ENCODE peak calls at places on chromosome 4, in five cellular contexts. One of them, this sample, is unnamed.

GRCh38 chr4:56283394-56283793 is 103.9 kb downstream of the AASDH start:
- DNase-seq in suprapubic skin: no peak
- DNase-seq in lung: no peak
- DNase-seq in prostate gland: no peak
- DNase-seq in Peyer's patch: no peak
- DNase-seq in this sample: no peak

GRCh38 chr4:6463311-6464289 is 8.8 kb downstream of the PPP2R2C start:
- DNase-seq in Peyer's patch: no peak
- DNase-seq in lung: no peak
- DNase-seq in prostate gland: no peak
- DNase-seq in suprapubic skin: peak; percentile 47
- DNase-seq in this sample: no peak

GRCh38 chr4:164204434-164204833 is 549.5 kb upstream of the SMIM31 start:
- DNase-seq in suprapubic skin: no peak
- DNase-seq in lung: no peak
- DNase-seq in prostate gland: no peak
- DNase-seq in Peyer's patch: no peak
- DNase-seq in this sample: no peak

GRCh38 chr4:8236920-8237195 is 32.7 kb upstream of the HTRA3 start:
- DNase-seq in Peyer's patch: no peak
- DNase-seq in suprapubic skin: no peak
- DNase-seq in lung: no peak
- DNase-seq in prostate gland: no peak
- DNase-seq in this sample: no peak

GRCh38 chr4:164481306-164482091 is 272.4 kb upstream of the SMIM31 start:
- DNase-seq in prostate gland: no peak
- DNase-seq in Peyer's patch: no peak
- DNase-seq in suprapubic skin: no peak
- DNase-seq in lung: no peak
- DNase-seq in this sample: no peak

GRCh38 chr4:129437347-129437746 is 341.4 kb downstream of the C4orf33 start:
- DNase-seq in Peyer's patch: no peak
- DNase-seq in suprapubic skin: no peak
- DNase-seq in prostate gland: no peak
- DNase-seq in lung: no peak
- DNase-seq in this sample: no peak

GRCh38 chr4:153265311-153266047 is 61.2 kb downstream of the TRIM2 start:
- DNase-seq in lung: no peak
- DNase-seq in Peyer's patch: no peak
- DNase-seq in suprapubic skin: no peak
- DNase-seq in prostate gland: no peak
- DNase-seq in this sample: no peak

GRCh38 chr4:122364700-122365404 is 14.0 kb upstream of the ADAD1 start:
- DNase-seq in lung: no peak
- DNase-seq in suprapubic skin: no peak
- DNase-seq in prostate gland: no peak
- DNase-seq in Peyer's patch: no peak
- DNase-seq in this sample: peak; percentile 22

GRCh38 chr4:124322234-124322831 is 390.2 kb downstream of the ANKRD50 start:
- DNase-seq in prostate gland: no peak
- DNase-seq in suprapubic skin: no peak
- DNase-seq in Peyer's patch: no peak
- DNase-seq in lung: no peak
- DNase-seq in this sample: no peak

GRCh38 chr4:105714071-105714521 is 5.5 kb downstream of the GSTCD start:
- DNase-seq in suprapubic skin: no peak
- DNase-seq in prostate gland: no peak
- DNase-seq in Peyer's patch: no peak
- DNase-seq in lung: no peak
- DNase-seq in this sample: no peak

GRCh38 chr4:63348735-63349673 is 1060.2 kb downstream of the TECRL start:
- DNase-seq in suprapubic skin: no peak
- DNase-seq in lung: no peak
- DNase-seq in prostate gland: no peak
- DNase-seq in Peyer's patch: no peak
- DNase-seq in this sample: no peak

GRCh38 chr4:122576261-122577188 is 44.3 kb downstream of the IL21 start:
- DNase-seq in suprapubic skin: no peak
- DNase-seq in prostate gland: peak; percentile 8
- DNase-seq in Peyer's patch: no peak
- DNase-seq in lung: no peak
- DNase-seq in this sample: no peak

GRCh38 chr4:97558204-97558804 is 585.0 kb downstream of the STPG2 start:
- DNase-seq in suprapubic skin: no peak
- DNase-seq in Peyer's patch: no peak
- DNase-seq in prostate gland: no peak
- DNase-seq in lung: no peak
- DNase-seq in this sample: no peak

GRCh38 chr4:121822796-121823504 is 733 bp downstream of the CCNA2 start:
- DNase-seq in suprapubic skin: no peak
- DNase-seq in prostate gland: peak; percentile 10
- DNase-seq in Peyer's patch: no peak
- DNase-seq in lung: no peak
- DNase-seq in this sample: peak; percentile 43

GRCh38 chr4:8832130-8832930 is 39.3 kb downstream of the HMX1 start:
- DNase-seq in Peyer's patch: no peak
- DNase-seq in suprapubic skin: peak; percentile 69
- DNase-seq in lung: no peak
- DNase-seq in prostate gland: no peak
- DNase-seq in this sample: no peak

GRCh38 chr4:2186133-2186864 is 55.6 kb downstream of the HAUS3 start:
- DNase-seq in lung: no peak
- DNase-seq in suprapubic skin: no peak
- DNase-seq in prostate gland: no peak
- DNase-seq in Peyer's patch: no peak
- DNase-seq in this sample: no peak

GRCh38 chr4:69881173-69881773 is 21.3 kb upstream of the SULT1E1 start:
- DNase-seq in Peyer's patch: no peak
- DNase-seq in prostate gland: peak; percentile 23
- DNase-seq in suprapubic skin: no peak
- DNase-seq in lung: peak; percentile 30
- DNase-seq in this sample: peak; percentile 31

GRCh38 chr4:40502936-40503335 is 126.7 kb downstream of the RBM47 start:
- DNase-seq in Peyer's patch: no peak
- DNase-seq in prostate gland: no peak
- DNase-seq in suprapubic skin: no peak
- DNase-seq in lung: no peak
- DNase-seq in this sample: no peak

GRCh38 chr4:158649111-158649680 is 22.5 kb downstream of the C4orf46 start:
- DNase-seq in suprapubic skin: no peak
- DNase-seq in Peyer's patch: no peak
- DNase-seq in prostate gland: no peak
- DNase-seq in lung: no peak
- DNase-seq in this sample: no peak

GRCh38 chr4:145882594-145882993 is 56.0 kb downstream of the ZNF827 start:
- DNase-seq in lung: no peak
- DNase-seq in Peyer's patch: no peak
- DNase-seq in prostate gland: no peak
- DNase-seq in suprapubic skin: no peak
- DNase-seq in this sample: no peak

GRCh38 chr4:90095000-90095399 is 32.2 kb upstream of the CCSER1 start:
- DNase-seq in prostate gland: no peak
- DNase-seq in suprapubic skin: no peak
- DNase-seq in Peyer's patch: no peak
- DNase-seq in lung: no peak
- DNase-seq in this sample: no peak

GRCh38 chr4:55351824-55352223 is 5.8 kb downstream of the SRD5A3 start:
- DNase-seq in suprapubic skin: no peak
- DNase-seq in prostate gland: no peak
- DNase-seq in Peyer's patch: no peak
- DNase-seq in lung: no peak
- DNase-seq in this sample: no peak

GRCh38 chr4:1571165-1571908 is 112.8 kb downstream of the FAM53A start:
- DNase-seq in prostate gland: no peak
- DNase-seq in Peyer's patch: no peak
- DNase-seq in lung: no peak
- DNase-seq in suprapubic skin: no peak
- DNase-seq in this sample: no peak

GRCh38 chr4:118352843-118353373 is at the start of gene PRSS12:
- DNase-seq in lung: peak; percentile 75
- DNase-seq in prostate gland: peak; percentile 30
- DNase-seq in suprapubic skin: peak; percentile 84
- DNase-seq in Peyer's patch: peak; percentile 25
- DNase-seq in this sample: peak; percentile 83

DNA sequence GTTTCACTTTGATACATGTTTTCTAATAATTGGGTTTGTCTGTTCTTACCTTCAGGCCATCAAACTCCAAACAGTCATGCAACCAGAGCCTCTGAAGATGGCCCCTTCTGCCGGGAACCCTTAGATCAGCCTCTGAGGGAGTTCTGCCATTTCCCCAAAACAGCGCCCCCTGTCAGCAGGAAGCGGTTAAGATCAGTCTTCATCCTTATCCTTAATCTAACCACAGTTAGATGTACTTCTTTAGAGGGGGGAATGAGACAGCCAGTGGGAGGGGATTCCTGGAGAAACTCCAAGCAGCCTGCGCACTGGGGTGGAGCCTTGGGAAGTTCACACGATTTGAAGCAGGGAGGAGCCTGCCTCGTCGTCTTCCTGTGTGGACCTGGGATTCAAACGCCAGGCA is 185.4 kb downstream of the INPP4B start:
- DNase-seq in lung: no peak
- DNase-seq in prostate gland: no peak
- DNase-seq in Peyer's patch: no peak
- DNase-seq in suprapubic skin: no peak
- DNase-seq in this sample: no peak
- H3K9me3 ChIP-seq in lung: peaks cover 13% of the 10 kb centered on the region
- H3K9me3 ChIP-seq in prostate gland: no peaks in the 10 kb centered on the region
- H3K9me3 ChIP-seq in Peyer's patch: no peaks in the 10 kb centered on the region
- H3K9me3 ChIP-seq in suprapubic skin: peaks cover 26% of the 10 kb centered on the region
- H3K9me3 ChIP-seq in this sample: peaks cover 8% of the 10 kb centered on the region

DNA sequence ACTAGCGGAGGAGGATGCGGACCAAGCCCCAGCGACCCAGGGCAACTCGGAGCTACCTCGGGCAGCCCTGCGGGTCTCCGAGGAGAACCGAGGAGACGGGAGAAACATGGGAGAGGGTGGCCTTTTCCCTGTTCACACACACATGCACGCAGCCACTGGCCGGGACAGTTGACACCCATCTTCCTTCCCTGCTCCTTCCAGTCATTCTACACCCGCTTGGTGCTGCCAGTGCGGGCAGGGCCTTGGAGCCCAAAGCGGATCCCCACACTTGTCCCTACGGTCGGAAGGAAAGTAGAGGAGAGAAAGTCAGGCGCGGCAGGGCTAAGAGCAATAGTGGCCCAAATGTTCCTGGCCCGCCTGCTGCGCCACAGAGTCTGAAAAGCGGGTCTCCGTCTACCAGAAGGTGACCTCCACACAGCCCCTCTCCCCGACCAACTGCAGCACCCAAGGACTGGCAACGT is 1.1 kb upstream of the PPP3CA start:
- DNase-seq in prostate gland: no peak
- DNase-seq in suprapubic skin: peak; percentile 79
- DNase-seq in lung: no peak
- DNase-seq in Peyer's patch: no peak
- DNase-seq in this sample: peak; percentile 50
- TF ChIP-seq CTCF in prostate gland: no peak
- TF ChIP-seq CTCF in suprapubic skin: no peak
- TF ChIP-seq CTCF in lung: no peak
- TF ChIP-seq CTCF in Peyer's patch: no peak
- TF ChIP-seq CTCF in this sample: no peak

GRCh38 chr4:126895988-126896570 is 736.7 kb upstream of the INTU start:
- DNase-seq in prostate gland: no peak
- DNase-seq in Peyer's patch: no peak
- DNase-seq in lung: no peak
- DNase-seq in suprapubic skin: no peak
- DNase-seq in this sample: no peak
- H3K9me3 ChIP-seq in prostate gland: no peaks in the 10 kb centered on the region
- H3K9me3 ChIP-seq in Peyer's patch: no peaks in the 10 kb centered on the region
- H3K9me3 ChIP-seq in lung: peaks cover 6% of the 10 kb centered on the region
- H3K9me3 ChIP-seq in suprapubic skin: no peaks in the 10 kb centered on the region
- H3K9me3 ChIP-seq in this sample: no peaks in the 10 kb centered on the region

DNA sequence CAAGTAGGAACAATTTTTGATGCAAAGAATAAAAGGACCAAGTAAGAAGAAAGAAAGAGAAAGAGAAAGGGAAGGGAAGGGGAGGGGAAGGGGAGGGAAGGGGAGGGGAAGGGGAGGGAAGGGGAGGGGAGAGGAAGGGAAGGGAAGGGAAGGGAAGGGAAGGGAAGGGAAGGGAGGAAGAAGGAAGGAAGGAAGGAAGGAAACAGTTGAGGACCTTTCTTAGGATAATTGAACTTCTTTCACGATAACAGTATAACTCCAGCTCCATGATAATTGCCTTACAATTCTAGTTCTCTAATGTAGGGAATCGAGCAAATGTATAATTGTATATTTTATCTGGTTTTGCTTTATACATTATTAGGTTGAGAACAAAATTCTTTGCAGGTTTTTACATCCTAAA is 556.2 kb upstream of the PCDH10 start:
- DNase-seq in Peyer's patch: no peak
- DNase-seq in suprapubic skin: no peak
- DNase-seq in prostate gland: no peak
- DNase-seq in lung: no peak
- DNase-seq in this sample: no peak
- TF ChIP-seq CTCF in Peyer's patch: no peak
- TF ChIP-seq CTCF in suprapubic skin: no peak
- TF ChIP-seq CTCF in prostate gland: no peak
- TF ChIP-seq CTCF in lung: no peak
- TF ChIP-seq CTCF in this sample: no peak

DNA sequence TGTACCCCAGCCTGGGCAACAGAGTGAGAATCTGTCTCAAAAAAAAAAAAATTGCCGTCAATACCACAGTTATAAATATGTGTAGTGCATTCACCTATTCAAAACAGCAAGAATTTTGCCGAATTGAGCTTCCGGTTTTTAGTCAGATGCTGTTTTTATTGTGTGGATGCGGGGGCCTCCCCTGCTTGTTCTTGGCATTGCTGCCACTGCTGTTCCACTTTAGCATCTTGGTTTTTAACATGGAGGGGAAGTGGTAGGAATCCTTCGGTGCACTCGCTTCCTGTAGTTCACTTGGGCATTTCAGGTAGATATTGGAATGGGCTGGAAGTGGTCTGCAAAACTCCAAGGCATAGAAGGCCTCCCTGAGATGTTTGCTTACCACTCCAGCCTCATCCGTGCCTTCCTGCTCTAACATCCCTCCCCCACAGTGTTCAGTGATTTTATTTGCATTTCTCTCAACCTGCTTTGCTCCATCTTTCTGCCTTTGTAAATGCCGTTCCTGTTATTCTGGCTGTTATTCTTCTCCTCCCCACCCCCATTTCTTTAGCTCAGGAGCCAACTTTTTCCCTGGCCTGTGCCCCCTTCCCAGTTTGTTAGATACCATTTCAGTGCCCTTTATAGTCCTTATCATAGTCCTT is 25.5 kb downstream of the MOB1B start:
- DNase-seq in lung: no peak
- DNase-seq in Peyer's patch: peak; percentile 62
- DNase-seq in prostate gland: no peak
- DNase-seq in suprapubic skin: no peak
- DNase-seq in this sample: no peak
- H3K9me3 ChIP-seq in lung: no peaks in the 10 kb centered on the region
- H3K9me3 ChIP-seq in Peyer's patch: no peaks in the 10 kb centered on the region
- H3K9me3 ChIP-seq in prostate gland: no peaks in the 10 kb centered on the region
- H3K9me3 ChIP-seq in suprapubic skin: no peaks in the 10 kb centered on the region
- H3K9me3 ChIP-seq in this sample: no peaks in the 10 kb centered on the region

DNA sequence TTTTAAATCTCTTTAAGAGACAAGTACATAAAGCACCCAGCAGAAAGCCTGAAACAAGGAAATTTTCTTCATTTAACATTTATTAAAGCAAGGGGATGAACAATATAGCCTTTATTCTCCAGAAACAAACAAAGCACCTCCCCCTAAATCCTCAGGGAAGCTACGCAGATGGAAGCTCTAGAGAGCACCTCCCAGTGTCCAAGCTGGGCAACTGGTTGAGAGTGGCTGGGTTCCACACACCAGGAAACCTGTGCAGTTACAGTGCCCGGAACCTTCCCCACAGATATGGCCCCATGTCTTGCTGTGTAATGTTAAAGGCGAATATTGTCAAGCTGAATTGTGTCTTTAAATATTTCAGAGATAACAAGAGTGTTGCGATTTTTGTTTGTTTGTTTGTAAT is 8.9 kb upstream of the TRIML1 start:
- DNase-seq in suprapubic skin: no peak
- DNase-seq in Peyer's patch: no peak
- DNase-seq in lung: no peak
- DNase-seq in prostate gland: no peak
- DNase-seq in this sample: no peak
- TF ChIP-seq CTCF in suprapubic skin: no peak
- TF ChIP-seq CTCF in Peyer's patch: no peak
- TF ChIP-seq CTCF in lung: no peak
- TF ChIP-seq CTCF in prostate gland: no peak
- TF ChIP-seq CTCF in this sample: no peak